ENCODE peak calls at places on chromosomes 4 and X, in six cellular contexts. T, V, H, K, G and M are unnamed samples.

GRCh38 chrX:2371026-2371778 is 129.6 kb downstream of the DHRSX start:
- DNase-seq in T (no peak), V (no peak), H (peak), K (no peak), G (no peak), M (no peak)

GRCh38 chr4:138612428-138612827 is 370.3 kb upstream of the SLC7A11 start:
- DNase-seq in T (no peak), V (no peak), H (no peak), K (no peak), G (no peak), M (no peak)

GRCh38 chr4:56106755-56107154 is 158.0 kb downstream of the CEP135 start:
- DNase-seq in T (no peak), V (no peak), H (no peak), K (no peak), G (no peak), M (no peak)

GRCh38 chrX:131802836-131803626 is 220.1 kb upstream of the STK26 start:
- DNase-seq in T (no peak), V (no peak), H (peak), K (no peak), G (no peak), M (no peak)

GRCh38 chrX:123184858-123185251 is 777 bp downstream of the GRIA3 start:
- DNase-seq in T (peak), V (no peak), H (no peak), K (no peak), G (no peak), M (no peak)

GRCh38 chr4:97507587-97508245 is 635.6 kb downstream of the STPG2 start:
- DNase-seq in T (no peak), V (no peak), H (peak), K (no peak), G (no peak), M (no peak)

GRCh38 chrX:69556094-69557011 is 52.2 kb downstream of the NALF2 start:
- DNase-seq in T (no peak), V (no peak), H (peak), K (no peak), G (peak), M (no peak)

GRCh38 chrX:65528705-65529340 is 5.8 kb downstream of the LAS1L start:
- DNase-seq in T (no peak), V (no peak), H (peak), K (peak), G (no peak), M (peak)

GRCh38 chr4:177255359-177255758 is 54.3 kb upstream of the NEIL3 start:
- DNase-seq in T (no peak), V (no peak), H (no peak), K (no peak), G (no peak), M (no peak)

GRCh38 chr4:177246636-177247584 is 62.8 kb upstream of the NEIL3 start:
- DNase-seq in T (no peak), V (no peak), H (peak), K (no peak), G (no peak), M (no peak)

GRCh38 chr4:177251237-177251636 is 58.4 kb upstream of the NEIL3 start:
- DNase-seq in T (no peak), V (no peak), H (no peak), K (no peak), G (no peak), M (no peak)

GRCh38 chr4:177250056-177250696 is 59.5 kb upstream of the NEIL3 start:
- DNase-seq in T (peak), V (no peak), H (peak), K (peak), G (peak), M (peak)
- TF ChIP-seq CTCF in T (peak), V (no peak), H (peak), K (peak), G (peak), M (peak)

GRCh38 chr4:32775049-32775448 is 2054.9 kb downstream of the PCDH7 start:
- DNase-seq in T (no peak), V (peak), H (peak), K (no peak), G (peak), M (no peak)
- TF ChIP-seq CTCF in T (no peak), V (peak), H (peak), K (no peak), G (peak), M (no peak)

GRCh38 chr4:183444953-183445543 is 612 bp downstream of the CDKN2AIP start:
- DNase-seq in T (peak), V (peak), H (no peak), K (no peak), G (no peak), M (peak)

GRCh38 chr4:183448436-183448835 is 4.0 kb downstream of the CDKN2AIP start:
- DNase-seq in T (no peak), V (no peak), H (no peak), K (no peak), G (no peak), M (no peak)

GRCh38 chr4:183450108-183450507 is 5.7 kb downstream of the CDKN2AIP start:
- DNase-seq in T (no peak), V (no peak), H (no peak), K (no peak), G (no peak), M (no peak)

GRCh38 chr4:183447646-183448045 is 3.2 kb downstream of the CDKN2AIP start:
- DNase-seq in T (no peak), V (no peak), H (no peak), K (no peak), G (no peak), M (no peak)

DNA sequence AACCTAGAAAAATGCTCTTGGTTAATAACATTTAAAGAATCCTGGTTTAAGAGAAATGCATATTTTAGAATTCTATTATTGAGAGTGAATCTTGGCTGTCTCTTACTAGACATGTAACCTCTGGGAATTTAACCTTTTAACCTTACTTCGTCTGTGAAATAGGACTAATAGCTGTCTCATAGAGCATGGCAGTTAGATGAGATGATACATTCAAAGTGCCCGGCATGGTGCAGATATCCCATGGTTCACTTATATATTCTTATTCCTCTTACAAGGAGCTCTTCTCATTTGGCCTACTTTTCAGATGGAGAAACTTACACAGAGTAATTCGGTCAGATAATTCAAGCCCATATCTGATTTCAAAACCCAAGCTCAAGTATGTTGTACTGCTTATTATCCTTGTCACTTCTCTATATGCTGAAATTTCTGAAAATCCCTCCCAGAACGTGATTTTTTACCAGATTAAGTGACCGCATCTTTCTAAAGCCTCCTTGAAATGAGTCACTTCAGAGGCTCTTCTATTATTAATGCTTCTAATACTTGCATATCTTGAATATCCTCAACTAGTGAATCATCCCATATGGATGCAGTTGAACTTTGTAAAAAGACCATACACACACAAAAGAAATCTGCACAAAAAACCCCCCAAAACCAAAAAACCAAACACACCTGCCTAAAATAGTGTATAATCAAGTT is 4.9 kb downstream of the CDKN2AIP start:
- DNase-seq in T (no peak), V (no peak), H (no peak), K (no peak), G (peak), M (no peak)
- TF ChIP-seq CTCF in T (no peak), V (no peak), H (no peak), K (no peak), G (no peak), M (no peak)

DNA sequence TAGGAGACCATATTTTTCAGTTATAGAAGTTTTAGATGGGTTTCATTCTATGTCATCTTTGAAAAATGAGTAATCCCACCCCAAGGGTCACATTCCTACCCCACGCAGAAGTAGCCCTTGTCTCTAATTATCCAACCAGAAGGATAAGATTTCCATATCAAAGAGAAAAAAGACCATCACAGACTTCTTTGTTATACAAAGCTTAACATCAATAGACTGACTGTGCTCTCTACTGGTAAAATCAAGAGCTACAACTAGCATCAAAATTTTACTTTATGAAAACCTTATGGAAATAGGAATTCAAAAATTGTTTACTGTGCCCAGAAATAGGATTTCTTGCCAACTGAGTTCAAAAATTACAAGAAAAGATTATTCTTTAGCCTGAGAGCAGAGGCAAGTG is 24.9 kb downstream of the TNMD start:
- DNase-seq in T (no peak), V (no peak), H (no peak), K (no peak), G (no peak), M (no peak)
- TF ChIP-seq CTCF in T (no peak), V (peak), H (no peak), K (no peak), G (no peak), M (peak)

DNA sequence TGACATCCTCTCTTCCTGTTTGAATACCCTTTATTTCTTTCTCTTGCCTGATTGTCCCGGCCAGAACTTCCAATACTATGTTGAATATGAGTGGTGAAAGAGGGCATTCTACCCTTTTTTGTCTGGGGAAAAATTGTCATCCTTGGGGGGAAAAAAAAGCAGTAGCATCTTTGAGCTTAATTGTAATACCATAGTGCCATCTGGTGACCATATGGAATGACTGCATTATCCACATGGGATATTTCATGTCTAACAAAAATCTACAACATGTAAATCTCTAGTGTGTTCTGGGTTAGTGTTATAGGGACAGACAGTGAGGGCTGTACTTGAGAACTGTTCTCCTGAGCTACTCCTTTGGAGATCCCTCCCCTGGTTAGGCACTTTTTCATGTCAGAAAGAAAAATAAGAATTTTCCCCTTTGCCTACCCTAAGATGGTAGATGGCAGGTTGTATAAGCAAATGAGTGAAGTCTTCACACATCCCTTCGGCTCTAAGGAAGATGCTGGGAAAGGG is 26.0 kb downstream of the CAPN6 start:
- DNase-seq in T (no peak), V (no peak), H (peak), K (peak), G (no peak), M (no peak)
- TF ChIP-seq CTCF in T (peak), V (peak), H (peak), K (peak), G (peak), M (peak)

DNA sequence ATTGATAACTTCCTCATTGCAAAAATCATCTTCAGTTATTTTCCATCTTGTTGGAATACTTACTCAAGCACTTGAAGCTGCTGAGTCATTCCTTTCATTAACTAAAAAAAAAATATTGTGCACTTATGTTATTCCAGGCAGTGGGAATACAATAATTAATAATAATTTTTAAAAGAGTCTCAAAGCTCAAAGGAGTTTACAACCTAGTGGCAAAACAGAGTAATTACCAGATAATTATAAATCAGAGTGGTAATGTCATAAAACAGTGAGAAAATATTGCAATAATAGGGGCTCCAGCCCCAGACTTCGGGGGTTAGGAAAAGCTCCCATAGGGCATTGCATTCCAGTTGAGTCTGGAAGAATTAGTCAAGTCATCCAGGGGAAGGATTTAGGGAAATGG is 79.6 kb downstream of the DDX53 start:
- DNase-seq in T (no peak), V (no peak), H (no peak), K (no peak), G (no peak), M (no peak)
- TF ChIP-seq CTCF in T (no peak), V (peak), H (no peak), K (no peak), G (peak), M (no peak)